ENCODE peak calls at places on chromosomes 1 and 21, in eight cellular contexts. One of them, this sample, is unnamed.

GRCh38 chr1:156368889-156369684 is at the start of gene RHBG:
- DNase-seq in D341Med: peak
- DNase-seq in stimulated activated CD8-positive, alpha-beta memory T cell treated with anti-CD3 and anti-CD28 coated beads, Interleukin-2, amount 100 ng/mL, for 1 hour: no peak
- DNase-seq in Right ventricle myocardium superior: peak
- DNase-seq in AG08396: no peak
- DNase-seq in fibroblast of pulmonary artery: peak
- DNase-seq in Calu3: peak
- DNase-seq in NCI-H345: no peak
- DNase-seq in this sample: no peak

GRCh38 chr1:118100686-118101300 is 84.2 kb downstream of the SPAG17 start:
- DNase-seq in NCI-H345: peak
- DNase-seq in AG08396: no peak
- DNase-seq in Right ventricle myocardium superior: no peak
- DNase-seq in D341Med: no peak
- DNase-seq in stimulated activated CD8-positive, alpha-beta memory T cell treated with anti-CD3 and anti-CD28 coated beads, Interleukin-2, amount 100 ng/mL, for 1 hour: no peak
- DNase-seq in Calu3: no peak
- DNase-seq in fibroblast of pulmonary artery: no peak
- DNase-seq in this sample: no peak

GRCh38 chr1:41474490-41475271 is 9.8 kb downstream of the EDN2 start:
- DNase-seq in AG08396: no peak
- DNase-seq in NCI-H345: no peak
- DNase-seq in Right ventricle myocardium superior: peak
- DNase-seq in fibroblast of pulmonary artery: no peak
- DNase-seq in D341Med: peak
- DNase-seq in Calu3: no peak
- DNase-seq in stimulated activated CD8-positive, alpha-beta memory T cell treated with anti-CD3 and anti-CD28 coated beads, Interleukin-2, amount 100 ng/mL, for 1 hour: no peak
- DNase-seq in this sample: no peak

GRCh38 chr1:232705815-232706575 is 76.1 kb upstream of the SIPA1L2 start:
- DNase-seq in Right ventricle myocardium superior: peak
- DNase-seq in NCI-H345: no peak
- DNase-seq in AG08396: no peak
- DNase-seq in Calu3: no peak
- DNase-seq in stimulated activated CD8-positive, alpha-beta memory T cell treated with anti-CD3 and anti-CD28 coated beads, Interleukin-2, amount 100 ng/mL, for 1 hour: no peak
- DNase-seq in D341Med: no peak
- DNase-seq in fibroblast of pulmonary artery: peak
- DNase-seq in this sample: no peak

GRCh38 chr1:29782846-29783500 is 546.7 kb downstream of the PTPRU start:
- DNase-seq in D341Med: no peak
- DNase-seq in fibroblast of pulmonary artery: no peak
- DNase-seq in NCI-H345: no peak
- DNase-seq in stimulated activated CD8-positive, alpha-beta memory T cell treated with anti-CD3 and anti-CD28 coated beads, Interleukin-2, amount 100 ng/mL, for 1 hour: no peak
- DNase-seq in Right ventricle myocardium superior: no peak
- DNase-seq in AG08396: no peak
- DNase-seq in Calu3: no peak
- DNase-seq in this sample: no peak

GRCh38 chr21:32248616-32249550 is 30.0 kb downstream of the MIS18A start:
- DNase-seq in NCI-H345: peak
- DNase-seq in AG08396: no peak
- DNase-seq in Right ventricle myocardium superior: no peak
- DNase-seq in fibroblast of pulmonary artery: no peak
- DNase-seq in Calu3: no peak
- DNase-seq in stimulated activated CD8-positive, alpha-beta memory T cell treated with anti-CD3 and anti-CD28 coated beads, Interleukin-2, amount 100 ng/mL, for 1 hour: no peak
- DNase-seq in D341Med: no peak
- DNase-seq in this sample: no peak

GRCh38 chr1:47230692-47231313 is 1.2 kb downstream of the TAL1 start:
- DNase-seq in Right ventricle myocardium superior: no peak
- DNase-seq in NCI-H345: no peak
- DNase-seq in Calu3: peak
- DNase-seq in AG08396: peak
- DNase-seq in D341Med: peak
- DNase-seq in fibroblast of pulmonary artery: no peak
- DNase-seq in stimulated activated CD8-positive, alpha-beta memory T cell treated with anti-CD3 and anti-CD28 coated beads, Interleukin-2, amount 100 ng/mL, for 1 hour: no peak
- DNase-seq in this sample: no peak

GRCh38 chr1:54803761-54804470 is 2.8 kb upstream of the TTC22 start:
- DNase-seq in AG08396: peak
- DNase-seq in NCI-H345: no peak
- DNase-seq in Right ventricle myocardium superior: no peak
- DNase-seq in Calu3: no peak
- DNase-seq in D341Med: no peak
- DNase-seq in stimulated activated CD8-positive, alpha-beta memory T cell treated with anti-CD3 and anti-CD28 coated beads, Interleukin-2, amount 100 ng/mL, for 1 hour: no peak
- DNase-seq in fibroblast of pulmonary artery: peak
- DNase-seq in this sample: no peak

GRCh38 chr1:201739492-201740085 is 89.4 kb upstream of the IPO9 start:
- DNase-seq in fibroblast of pulmonary artery: peak
- DNase-seq in NCI-H345: peak
- DNase-seq in Calu3: peak
- DNase-seq in stimulated activated CD8-positive, alpha-beta memory T cell treated with anti-CD3 and anti-CD28 coated beads, Interleukin-2, amount 100 ng/mL, for 1 hour: peak
- DNase-seq in AG08396: no peak
- DNase-seq in D341Med: peak
- DNase-seq in Right ventricle myocardium superior: peak
- DNase-seq in this sample: no peak

GRCh38 chr1:24134376-24134775 is 8.6 kb downstream of the IL22RA1 start:
- DNase-seq in Right ventricle myocardium superior: no peak
- DNase-seq in D341Med: no peak
- DNase-seq in NCI-H345: no peak
- DNase-seq in AG08396: no peak
- DNase-seq in fibroblast of pulmonary artery: no peak
- DNase-seq in Calu3: no peak
- DNase-seq in stimulated activated CD8-positive, alpha-beta memory T cell treated with anti-CD3 and anti-CD28 coated beads, Interleukin-2, amount 100 ng/mL, for 1 hour: no peak
- DNase-seq in this sample: no peak

GRCh38 chr1:228317411-228317828 is 89.2 kb downstream of the TRIM11 start:
- DNase-seq in fibroblast of pulmonary artery: no peak
- DNase-seq in stimulated activated CD8-positive, alpha-beta memory T cell treated with anti-CD3 and anti-CD28 coated beads, Interleukin-2, amount 100 ng/mL, for 1 hour: no peak
- DNase-seq in D341Med: no peak
- DNase-seq in AG08396: no peak
- DNase-seq in Calu3: no peak
- DNase-seq in Right ventricle myocardium superior: peak
- DNase-seq in NCI-H345: no peak
- DNase-seq in this sample: no peak

GRCh38 chr1:174800221-174800791 is 199.4 kb upstream of the CACYBP start:
- DNase-seq in Right ventricle myocardium superior: no peak
- DNase-seq in fibroblast of pulmonary artery: peak
- DNase-seq in Calu3: no peak
- DNase-seq in D341Med: no peak
- DNase-seq in NCI-H345: peak
- DNase-seq in stimulated activated CD8-positive, alpha-beta memory T cell treated with anti-CD3 and anti-CD28 coated beads, Interleukin-2, amount 100 ng/mL, for 1 hour: no peak
- DNase-seq in AG08396: peak
- DNase-seq in this sample: no peak

GRCh38 chr21:44752701-44753235 is 41.4 kb upstream of the TSPEAR start:
- DNase-seq in D341Med: no peak
- DNase-seq in NCI-H345: no peak
- DNase-seq in Right ventricle myocardium superior: no peak
- DNase-seq in Calu3: peak
- DNase-seq in fibroblast of pulmonary artery: peak
- DNase-seq in stimulated activated CD8-positive, alpha-beta memory T cell treated with anti-CD3 and anti-CD28 coated beads, Interleukin-2, amount 100 ng/mL, for 1 hour: no peak
- DNase-seq in AG08396: no peak
- DNase-seq in this sample: no peak

GRCh38 chr1:219413523-219413922 is 199.4 kb downstream of the ZC3H11B start:
- DNase-seq in D341Med: no peak
- DNase-seq in NCI-H345: peak
- DNase-seq in fibroblast of pulmonary artery: no peak
- DNase-seq in stimulated activated CD8-positive, alpha-beta memory T cell treated with anti-CD3 and anti-CD28 coated beads, Interleukin-2, amount 100 ng/mL, for 1 hour: no peak
- DNase-seq in Calu3: no peak
- DNase-seq in Right ventricle myocardium superior: no peak
- DNase-seq in AG08396: no peak
- DNase-seq in this sample: no peak

GRCh38 chr1:210214573-210215409 is 17.8 kb upstream of the SERTAD4 start:
- DNase-seq in D341Med: no peak
- DNase-seq in stimulated activated CD8-positive, alpha-beta memory T cell treated with anti-CD3 and anti-CD28 coated beads, Interleukin-2, amount 100 ng/mL, for 1 hour: no peak
- DNase-seq in Right ventricle myocardium superior: no peak
- DNase-seq in NCI-H345: no peak
- DNase-seq in AG08396: no peak
- DNase-seq in Calu3: no peak
- DNase-seq in fibroblast of pulmonary artery: no peak
- DNase-seq in this sample: no peak

GRCh38 chr1:62318756-62319544 is at the start of gene KANK4:
- DNase-seq in NCI-H345: peak
- DNase-seq in stimulated activated CD8-positive, alpha-beta memory T cell treated with anti-CD3 and anti-CD28 coated beads, Interleukin-2, amount 100 ng/mL, for 1 hour: no peak
- DNase-seq in fibroblast of pulmonary artery: no peak
- DNase-seq in Right ventricle myocardium superior: no peak
- DNase-seq in AG08396: no peak
- DNase-seq in D341Med: peak
- DNase-seq in Calu3: no peak
- DNase-seq in this sample: no peak

GRCh38 chr1:209190591-209191241 is 392.8 kb upstream of the CAMK1G start:
- DNase-seq in fibroblast of pulmonary artery: peak
- DNase-seq in Calu3: peak
- DNase-seq in Right ventricle myocardium superior: no peak
- DNase-seq in D341Med: peak
- DNase-seq in AG08396: peak
- DNase-seq in stimulated activated CD8-positive, alpha-beta memory T cell treated with anti-CD3 and anti-CD28 coated beads, Interleukin-2, amount 100 ng/mL, for 1 hour: no peak
- DNase-seq in NCI-H345: no peak
- DNase-seq in this sample: peak

This sample was measured in Panc1.